ENCODE peak calls at places on chromosomes 6 and 20, in ten cellular contexts. E, B, L, A, V, Y, K, T, P and S are unnamed samples.

GRCh38 chr6:159061805-159062563 is 17.2 kb upstream of the TAGAP start:
- DNase-seq in K (no peak), B (peak), A (no peak), V (no peak), L (no peak), Y (no peak), P (no peak), E (no peak), T (no peak), S (no peak)

GRCh38 chr6:116387374-116387773 is 16.6 kb downstream of the DSE start:
- DNase-seq in T (no peak), L (peak), P (peak), A (peak), V (no peak), Y (no peak), K (peak), B (no peak), E (no peak), S (no peak)

GRCh38 chr20:59776059-59776603 is 157.3 kb downstream of the SYCP2 start:
- DNase-seq in P (no peak), T (no peak), L (no peak), E (no peak), V (no peak), K (no peak), Y (no peak), A (no peak), B (no peak), S (no peak)

GRCh38 chr6:126056355-126057004 is 70.1 kb downstream of the TRMT11 start:
- DNase-seq in V (no peak), Y (no peak), A (no peak), K (no peak), E (no peak), L (no peak), T (no peak), B (no peak), P (no peak), S (no peak)

GRCh38 chr20:35111141-35111888 is 18.7 kb upstream of the TRPC4AP start:
- DNase-seq in P (peak), V (no peak), B (no peak), T (no peak), Y (no peak), L (peak), A (peak), E (no peak), K (peak), S (no peak)

GRCh38 chr20:31496761-31497295 is 17.4 kb upstream of the HM13 start:
- DNase-seq in P (peak), V (no peak), L (no peak), A (peak), B (no peak), E (no peak), K (no peak), Y (no peak), T (no peak), S (peak)

GRCh38 chr20:20466341-20466879 is 98.5 kb downstream of the INSM1 start:
- DNase-seq in A (peak), P (peak), V (no peak), K (peak), Y (no peak), L (no peak), B (peak), E (no peak), T (peak), S (no peak)

GRCh38 chr6:141667580-141668309 is 465.0 kb upstream of the GJE1 start:
- DNase-seq in T (no peak), A (peak), V (no peak), L (no peak), E (no peak), B (no peak), Y (no peak), P (peak), K (no peak), S (no peak)

GRCh38 chr6:74899416-74899815 is 306.4 kb downstream of the COL12A1 start:
- DNase-seq in P (peak), B (no peak), K (no peak), V (no peak), T (no peak), L (peak), E (no peak), A (peak), Y (no peak), S (no peak)

GRCh38 chr20:25321262-25321831 is 69.3 kb downstream of the ABHD12 start:
- DNase-seq in K (no peak), V (no peak), A (no peak), T (no peak), E (no peak), Y (no peak), L (no peak), B (peak), P (no peak), S (no peak)

GRCh38 chr20:50385733-50386640 is 124.2 kb upstream of the PTPN1 start:
- DNase-seq in P (no peak), K (no peak), E (peak), B (peak), Y (no peak), L (no peak), T (no peak), V (peak), A (no peak), S (no peak)

GRCh38 chr6:95973976-95974375 is 41.8 kb upstream of the FUT9 start:
- DNase-seq in A (no peak), E (no peak), Y (no peak), K (no peak), T (no peak), B (no peak), P (no peak), V (no peak), L (no peak), S (no peak)

GRCh38 chr6:166774770-166775169 is 147.7 kb upstream of the RPS6KA2 start:
- DNase-seq in B (no peak), P (no peak), V (no peak), T (peak), E (no peak), L (no peak), K (no peak), A (no peak), Y (no peak), S (no peak)

GRCh38 chr6:87103977-87104601 is 9.2 kb upstream of the CGA start:
- DNase-seq in T (no peak), P (no peak), V (no peak), E (no peak), K (no peak), B (peak), L (no peak), Y (no peak), A (no peak), S (no peak)

GRCh38 chr6:73519943-73520687 is 717 bp downstream of the EEF1A1 start:
- DNase-seq in V (peak), B (peak), A (peak), K (peak), Y (peak), P (peak), E (peak), T (peak), L (peak), S (peak)

GRCh38 chr20:40191573-40191972 is 497.5 kb downstream of the MAFB start:
- DNase-seq in T (no peak), V (no peak), A (no peak), L (no peak), Y (no peak), P (no peak), E (no peak), K (no peak), B (no peak), S (no peak)

GRCh38 chr20:25220021-25220730 is 24.7 kb downstream of the ENTPD6 start:
- DNase-seq in P (no peak), T (no peak), K (no peak), L (no peak), B (peak), A (no peak), Y (no peak), V (no peak), E (peak), S (no peak)

GRCh38 chr20:38123021-38123587 is 42.0 kb downstream of the TGM2 start:
- DNase-seq in P (no peak), L (no peak), A (peak), V (no peak), B (no peak), E (no peak), T (no peak), K (no peak), Y (no peak), S (no peak)

GRCh38 chr20:57320358-57320757 is 9.2 kb upstream of the SPO11 start:
- DNase-seq in Y (no peak), P (no peak), V (no peak), K (no peak), T (no peak), A (no peak), B (no peak), E (no peak), L (no peak), S (no peak)

GRCh38 chr6:170279977-170280688 is 10.7 kb downstream of the DLL1 start:
- DNase-seq in E (peak), K (no peak), Y (no peak), P (no peak), V (peak), L (no peak), T (peak), A (peak), B (peak), S (peak)

GRCh38 chr6:43269273-43270007 is 26.2 kb downstream of the TTBK1 start:
- DNase-seq in A (no peak), V (peak), L (no peak), K (no peak), T (peak), B (peak), Y (peak), P (no peak), E (peak), S (no peak)

GRCh38 chr6:37638414-37639079 is 59.1 kb downstream of the MDGA1 start:
- DNase-seq in V (no peak), L (no peak), K (no peak), T (no peak), E (no peak), B (no peak), A (no peak), Y (no peak), P (no peak), S (no peak)

GRCh38 chr20:62501801-62502495 is 26.2 kb upstream of the GATA5 start:
- DNase-seq in L (peak), V (no peak), A (peak), K (peak), B (peak), E (no peak), T (no peak), P (peak), Y (peak), S (no peak)

GRCh38 chr6:53734473-53735299 is 60.1 kb upstream of the LRRC1 start:
- DNase-seq in A (peak), L (peak), B (peak), E (no peak), K (peak), T (peak), Y (no peak), P (peak), V (peak), S (peak)

GRCh38 chr6:56899311-56899710 is 55.6 kb upstream of the BEND6 start:
- DNase-seq in V (no peak), K (no peak), Y (no peak), T (no peak), P (no peak), B (no peak), A (peak), E (no peak), L (no peak), S (no peak)

GRCh38 chr20:45999908-46000570 is 8.7 kb upstream of the MMP9 start:
- DNase-seq in T (no peak), Y (no peak), L (no peak), V (no peak), K (no peak), E (no peak), P (no peak), B (no peak), A (no peak), S (no peak)

GRCh38 chr6:41818271-41819054 is 31.0 kb downstream of the TOMM6 start:
- DNase-seq in V (no peak), A (peak), E (no peak), T (no peak), P (peak), B (no peak), L (peak), Y (no peak), K (no peak), S (no peak)

GRCh38 chr6:29447670-29448069 is 8.6 kb downstream of the OR10C1 start:
- DNase-seq in L (no peak), E (no peak), K (peak), B (no peak), T (no peak), Y (no peak), A (peak), P (peak), V (no peak), S (no peak)

GRCh38 chr6:111777357-111777756 is 95.9 kb downstream of the FYN start:
- DNase-seq in A (no peak), K (no peak), L (no peak), E (no peak), B (peak), V (no peak), Y (no peak), P (no peak), T (no peak), S (no peak)

GRCh38 chr20:11454966-11455799 is 462.5 kb upstream of the BTBD3 start:
- DNase-seq in E (no peak), K (peak), V (no peak), A (peak), T (no peak), B (no peak), L (peak), P (peak), Y (no peak), S (no peak)

GRCh38 chr6:71294121-71294523 is 5.5 kb downstream of the OGFRL1 start:
- DNase-seq in A (peak), L (no peak), B (no peak), K (peak), E (no peak), V (no peak), T (no peak), Y (no peak), P (peak), S (no peak)

GRCh38 chr6:164159061-164159460 is 744.5 kb downstream of the QKI start:
- DNase-seq in Y (no peak), E (no peak), L (no peak), B (no peak), P (no peak), K (no peak), V (no peak), T (no peak), A (no peak), S (no peak)

GRCh38 chr20:36974660-36975059 is 23.2 kb upstream of the SAMHD1 start:
- DNase-seq in T (no peak), E (no peak), L (no peak), A (no peak), Y (no peak), P (no peak), K (no peak), B (peak), V (no peak), S (no peak)

GRCh38 chr6:65852369-65852852 is 145.4 kb upstream of the EYS start:
- DNase-seq in B (no peak), K (no peak), E (no peak), L (no peak), Y (no peak), V (no peak), P (no peak), T (no peak), A (no peak), S (no peak)

GRCh38 chr6:134735461-134735860 is 214.4 kb downstream of the ALDH8A1 start:
- DNase-seq in P (no peak), A (no peak), B (no peak), E (no peak), V (no peak), Y (no peak), L (no peak), K (peak), T (no peak), S (no peak)

GRCh38 chr6:166955865-166956443 is 396 bp downstream of the RNASET2 start:
- DNase-seq in L (peak), T (no peak), P (no peak), E (no peak), B (peak), V (no peak), A (no peak), K (no peak), Y (no peak), S (no peak)